ENCODE peak calls at places on chromosomes 5 and 9, in six cellular contexts. F is H1, D is mesendoderm, M is neuronal stem cell, Y is mesenchymal stem cell, Z is trophoblast cell. U is an unnamed sample.
A peak's percentile ranks its signal among the peaks of the same experiment; 100 is the strongest.

GRCh38 chr5:115494570-115495289 is 49.8 kb downstream of the FEM1C start:
- DNase-seq in F (no peak), D (no peak), M (no peak), Y (peak; percentile 29), Z (no peak), U (no peak)

GRCh38 chr5:80152778-80153177 is 103.1 kb downstream of the SERINC5 start:
- DNase-seq in F (no peak), D (no peak), M (no peak), Y (no peak), Z (no peak), U (no peak)

GRCh38 chr9:133428579-133429215 is 6.5 kb downstream of the ADAMTS13 start:
- DNase-seq in F (no peak), D (peak; percentile 83), M (peak; percentile 48), Y (peak; percentile 14), Z (peak; percentile 17), U (no peak)

GRCh38 chr5:72525816-72526215 is 18.6 kb upstream of the ZNF366 start:
- DNase-seq in F (no peak), D (peak; percentile 50), M (no peak), Y (peak; percentile 97), Z (peak; percentile 100), U (peak; percentile 77)

GRCh38 chr5:82074968-82075367 is 103.1 kb downstream of the ATG10 start:
- DNase-seq in F (no peak), D (peak; percentile 7), M (peak; percentile 8), Y (no peak), Z (no peak), U (no peak)

GRCh38 chr5:124824637-124825158 is 78.3 kb upstream of the ZNF608 start:
- DNase-seq in F (no peak), D (peak; percentile 25), M (no peak), Y (peak; percentile 73), Z (peak; percentile 70), U (peak; percentile 85)

GRCh38 chr9:112489876-112490661 is 3.4 kb downstream of the KIAA1958 start:
- DNase-seq in F (no peak), D (peak; percentile 33), M (no peak), Y (no peak), Z (no peak), U (no peak)

GRCh38 chr9:92640398-92641091 is 29.4 kb downstream of the IPPK start:
- DNase-seq in F (no peak), D (no peak), M (no peak), Y (no peak), Z (no peak), U (no peak)

GRCh38 chr5:103510851-103511553 is 51.6 kb downstream of the NUDT12 start:
- DNase-seq in F (no peak), D (no peak), M (no peak), Y (peak; percentile 22), Z (no peak), U (no peak)

GRCh38 chr5:149239917-149240316 is 31.7 kb upstream of the AFAP1L1 start:
- DNase-seq in F (no peak), D (no peak), M (no peak), Y (no peak), Z (no peak), U (no peak)

GRCh38 chr5:135295852-135296251 is 103.2 kb downstream of the MACROH2A1 start:
- DNase-seq in F (no peak), D (no peak), M (no peak), Y (no peak), Z (no peak), U (peak; percentile 77)

GRCh38 chr5:14109041-14109747 is 33.9 kb upstream of the TRIO start:
- DNase-seq in F (no peak), D (peak; percentile 22), M (no peak), Y (peak; percentile 29), Z (no peak), U (peak; percentile 75)

GRCh38 chr5:112338681-112339337 is 80.3 kb downstream of the EPB41L4A start:
- DNase-seq in F (no peak), D (peak; percentile 86), M (no peak), Y (peak; percentile 34), Z (no peak), U (no peak)

GRCh38 chr9:94867842-94868312 is 141.4 kb downstream of the AOPEP start:
- DNase-seq in F (no peak), D (no peak), M (no peak), Y (peak; percentile 96), Z (peak; percentile 80), U (peak; percentile 98)

GRCh38 chr9:76901801-76902200 is 4.1 kb downstream of the PRUNE2 start:
- DNase-seq in F (no peak), D (peak; percentile 20), M (no peak), Y (no peak), Z (peak; percentile 55), U (no peak)

GRCh38 chr9:132160802-132161742 is 786 bp upstream of the NTNG2 start:
- DNase-seq in F (no peak), D (peak; percentile 76), M (peak; percentile 35), Y (peak; percentile 83), Z (peak; percentile 71), U (peak; percentile 76)

GRCh38 chr5:28737682-28738081 is 1699.3 kb upstream of the CDH9 start:
- DNase-seq in F (no peak), D (no peak), M (no peak), Y (no peak), Z (no peak), U (no peak)

GRCh38 chr9:89887286-89887685 is 282.5 kb downstream of the GADD45G start:
- DNase-seq in F (no peak), D (no peak), M (no peak), Y (no peak), Z (no peak), U (no peak)

GRCh38 chr9:18478517-18479361 is 4.8 kb downstream of the ADAMTSL1 start:
- DNase-seq in F (no peak), D (peak; percentile 7), M (no peak), Y (no peak), Z (no peak), U (peak; percentile 70)

GRCh38 chr9:135907446-135908333 is at the start of gene CAMSAP1:
- DNase-seq in F (peak; percentile 70), D (peak; percentile 94), M (peak; percentile 95), Y (peak; percentile 92), Z (peak; percentile 96), U (peak; percentile 90)

GRCh38 chr9:35341585-35341984 is 148.3 kb upstream of the RUSC2 start:
- DNase-seq in F (no peak), D (peak; percentile 37), M (no peak), Y (peak; percentile 61), Z (no peak), U (peak; percentile 85)
- H3K23ac ChIP-seq in F (no peak overlapping the region), D (no peak overlapping the region), M (no peak overlapping the region), Y (no peak overlapping the region), Z (no peak overlapping the region), U (peak overlapping the region; percentile 21)

GRCh38 chr5:181243521-181244307 is at the start of gene RACK1:
- DNase-seq in F (no peak), D (peak; percentile 97), M (peak; percentile 89), Y (peak; percentile 94), Z (peak; percentile 95), U (peak; percentile 85)
- H3K23ac ChIP-seq in F (no peak within 1 kb of the TSS), D (peak within 1 kb of the TSS; percentile 97), M (peak within 1 kb of the TSS; percentile 90), Y (peak within 1 kb of the TSS; percentile 94), Z (no peak within 1 kb of the TSS), U (peak within 1 kb of the TSS; percentile 98)

GRCh38 chr5:147327905-147328304 is 93.1 kb downstream of the STK32A start:
- DNase-seq in F (no peak), D (no peak), M (no peak), Y (no peak), Z (no peak), U (no peak)
- H3K23ac ChIP-seq in F (no peak overlapping the region), D (no peak overlapping the region), M (no peak overlapping the region), Y (no peak overlapping the region), Z (no peak overlapping the region), U (no peak overlapping the region)

GRCh38 chr5:31861601-31862000 is 222.7 kb downstream of the PDZD2 start:
- DNase-seq in F (no peak), D (no peak), M (no peak), Y (no peak), Z (no peak), U (no peak)
- H3K23ac ChIP-seq in F (no peak overlapping the region), D (no peak overlapping the region), M (no peak overlapping the region), Y (no peak overlapping the region), Z (no peak overlapping the region), U (no peak overlapping the region)

GRCh38 chr5:150449491-150450339 is at the start of gene RPS14:
- DNase-seq in F (peak; percentile 77), D (peak; percentile 97), M (peak; percentile 85), Y (peak; percentile 96), Z (peak; percentile 95), U (peak; percentile 92)
- H3K23ac ChIP-seq in F (no peak within 1 kb of the TSS), D (peak within 1 kb of the TSS; percentile 92), M (peak within 1 kb of the TSS; percentile 90), Y (peak within 1 kb of the TSS; percentile 96), Z (no peak within 1 kb of the TSS), U (peak within 1 kb of the TSS; percentile 98)

GRCh38 chr9:120362446-120362845 is 217.5 kb downstream of the CDK5RAP2 start:
- DNase-seq in F (no peak), D (no peak), M (no peak), Y (peak; percentile 71), Z (no peak), U (peak; percentile 50)

GRCh38 chr9:120360046-120360445 is 219.9 kb downstream of the CDK5RAP2 start:
- DNase-seq in F (no peak), D (no peak), M (no peak), Y (no peak), Z (no peak), U (peak; percentile 40)

GRCh38 chr9:120358877-120359276 is 221.1 kb downstream of the CDK5RAP2 start:
- DNase-seq in F (no peak), D (peak; percentile 25), M (no peak), Y (no peak), Z (no peak), U (no peak)

GRCh38 chr9:120363697-120364096 is 216.3 kb downstream of the CDK5RAP2 start:
- DNase-seq in F (no peak), D (peak; percentile 51), M (no peak), Y (peak; percentile 40), Z (no peak), U (no peak)

DNA sequence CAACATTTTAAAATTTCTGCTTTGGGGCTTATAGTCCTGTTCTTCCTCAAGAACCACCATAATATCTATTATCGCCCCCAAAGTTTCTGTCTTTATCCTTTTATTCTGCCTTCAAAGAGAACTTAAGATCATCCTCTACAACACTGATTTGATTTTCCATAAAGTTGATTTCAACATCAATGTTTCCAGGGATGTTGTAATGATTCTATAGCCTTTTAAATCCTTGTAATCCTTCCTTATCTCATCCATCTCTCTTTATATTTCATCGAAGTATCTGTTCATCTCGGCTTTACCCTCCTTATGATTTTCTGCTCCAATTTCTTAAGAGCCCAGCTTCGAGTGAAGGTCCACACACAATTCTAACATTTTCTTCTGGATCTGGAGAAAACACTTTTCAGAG is 218.4 kb downstream of the CDK5RAP2 start:
- DNase-seq in F (no peak), D (no peak), M (no peak), Y (no peak), Z (no peak), U (no peak)
- H3K23ac ChIP-seq in F (no peak overlapping the region), D (no peak overlapping the region), M (no peak overlapping the region), Y (no peak overlapping the region), Z (no peak overlapping the region), U (no peak overlapping the region)